ENCODE peak calls at places on chromosomes 7 and 10, in ten cellular contexts. One of them, this sample, is unnamed.

GRCh38 chr7:117951285-117951684 is 78.0 kb upstream of the CTTNBP2 start:
- ATAC-seq in gastroesophageal sphincter: no peak
- ATAC-seq in GM23338: no peak
- ATAC-seq in left cardiac atrium: no peak
- ATAC-seq in HepG2: no peak
- ATAC-seq in lower lobe of right lung: no peak
- ATAC-seq in naive thymus-derived CD8-positive, alpha-beta T cell: no peak
- ATAC-seq in CD4-positive, alpha-beta T cell: no peak
- ATAC-seq in activated CD8-positive, alpha-beta T cell treated with anti-CD3 and anti-CD28 coated beads for 36 hours: no peak
- ATAC-seq in WTC11: peak
- ATAC-seq in this sample: no peak

GRCh38 chr7:30082686-30083085 is 52.1 kb upstream of the MTURN start:
- ATAC-seq in WTC11: no peak
- ATAC-seq in lower lobe of right lung: no peak
- ATAC-seq in gastroesophageal sphincter: no peak
- ATAC-seq in GM23338: no peak
- ATAC-seq in HepG2: no peak
- ATAC-seq in naive thymus-derived CD8-positive, alpha-beta T cell: no peak
- ATAC-seq in CD4-positive, alpha-beta T cell: no peak
- ATAC-seq in activated CD8-positive, alpha-beta T cell treated with anti-CD3 and anti-CD28 coated beads for 36 hours: no peak
- ATAC-seq in left cardiac atrium: no peak
- ATAC-seq in this sample: no peak

GRCh38 chr10:95434583-95434982 is 126.6 kb downstream of the SORBS1 start:
- ATAC-seq in GM23338: no peak
- ATAC-seq in naive thymus-derived CD8-positive, alpha-beta T cell: no peak
- ATAC-seq in activated CD8-positive, alpha-beta T cell treated with anti-CD3 and anti-CD28 coated beads for 36 hours: no peak
- ATAC-seq in HepG2: no peak
- ATAC-seq in left cardiac atrium: no peak
- ATAC-seq in gastroesophageal sphincter: no peak
- ATAC-seq in CD4-positive, alpha-beta T cell: no peak
- ATAC-seq in lower lobe of right lung: no peak
- ATAC-seq in WTC11: no peak
- ATAC-seq in this sample: no peak

GRCh38 chr7:154566877-154567276 is 436.0 kb downstream of the PAXIP1 start:
- ATAC-seq in activated CD8-positive, alpha-beta T cell treated with anti-CD3 and anti-CD28 coated beads for 36 hours: no peak
- ATAC-seq in naive thymus-derived CD8-positive, alpha-beta T cell: no peak
- ATAC-seq in GM23338: no peak
- ATAC-seq in CD4-positive, alpha-beta T cell: no peak
- ATAC-seq in gastroesophageal sphincter: no peak
- ATAC-seq in left cardiac atrium: no peak
- ATAC-seq in WTC11: no peak
- ATAC-seq in HepG2: no peak
- ATAC-seq in lower lobe of right lung: no peak
- ATAC-seq in this sample: no peak

GRCh38 chr10:27719052-27719451 is 26.6 kb downstream of the MKX start:
- ATAC-seq in CD4-positive, alpha-beta T cell: no peak
- ATAC-seq in naive thymus-derived CD8-positive, alpha-beta T cell: no peak
- ATAC-seq in HepG2: no peak
- ATAC-seq in GM23338: no peak
- ATAC-seq in WTC11: no peak
- ATAC-seq in left cardiac atrium: no peak
- ATAC-seq in lower lobe of right lung: no peak
- ATAC-seq in activated CD8-positive, alpha-beta T cell treated with anti-CD3 and anti-CD28 coated beads for 36 hours: no peak
- ATAC-seq in gastroesophageal sphincter: no peak
- ATAC-seq in this sample: no peak

GRCh38 chr7:66016131-66016461 is 34.1 kb upstream of the GUSB start:
- ATAC-seq in CD4-positive, alpha-beta T cell: no peak
- ATAC-seq in activated CD8-positive, alpha-beta T cell treated with anti-CD3 and anti-CD28 coated beads for 36 hours: no peak
- ATAC-seq in GM23338: no peak
- ATAC-seq in WTC11: no peak
- ATAC-seq in naive thymus-derived CD8-positive, alpha-beta T cell: no peak
- ATAC-seq in gastroesophageal sphincter: no peak
- ATAC-seq in lower lobe of right lung: peak
- ATAC-seq in HepG2: no peak
- ATAC-seq in left cardiac atrium: no peak
- ATAC-seq in this sample: no peak

GRCh38 chr10:99450624-99451498 is 20.4 kb upstream of the GOT1 start:
- ATAC-seq in HepG2: peak
- ATAC-seq in WTC11: peak
- ATAC-seq in gastroesophageal sphincter: no peak
- ATAC-seq in activated CD8-positive, alpha-beta T cell treated with anti-CD3 and anti-CD28 coated beads for 36 hours: no peak
- ATAC-seq in GM23338: peak
- ATAC-seq in lower lobe of right lung: no peak
- ATAC-seq in left cardiac atrium: no peak
- ATAC-seq in naive thymus-derived CD8-positive, alpha-beta T cell: no peak
- ATAC-seq in CD4-positive, alpha-beta T cell: no peak
- ATAC-seq in this sample: no peak

GRCh38 chr10:21797984-21798765 is 205.4 kb downstream of the DNAJC1 start:
- ATAC-seq in GM23338: no peak
- ATAC-seq in WTC11: no peak
- ATAC-seq in left cardiac atrium: no peak
- ATAC-seq in HepG2: no peak
- ATAC-seq in gastroesophageal sphincter: no peak
- ATAC-seq in CD4-positive, alpha-beta T cell: peak
- ATAC-seq in naive thymus-derived CD8-positive, alpha-beta T cell: peak
- ATAC-seq in activated CD8-positive, alpha-beta T cell treated with anti-CD3 and anti-CD28 coated beads for 36 hours: peak
- ATAC-seq in lower lobe of right lung: no peak
- ATAC-seq in this sample: peak

GRCh38 chr10:121988361-121989324 is at the start of gene TACC2:
- ATAC-seq in HepG2: peak
- ATAC-seq in GM23338: no peak
- ATAC-seq in left cardiac atrium: peak
- ATAC-seq in WTC11: no peak
- ATAC-seq in naive thymus-derived CD8-positive, alpha-beta T cell: no peak
- ATAC-seq in gastroesophageal sphincter: no peak
- ATAC-seq in lower lobe of right lung: peak
- ATAC-seq in activated CD8-positive, alpha-beta T cell treated with anti-CD3 and anti-CD28 coated beads for 36 hours: no peak
- ATAC-seq in CD4-positive, alpha-beta T cell: no peak
- ATAC-seq in this sample: peak

GRCh38 chr7:107813524-107813923 is 10.5 kb upstream of the SLC26A3 start:
- ATAC-seq in CD4-positive, alpha-beta T cell: no peak
- ATAC-seq in lower lobe of right lung: no peak
- ATAC-seq in left cardiac atrium: no peak
- ATAC-seq in activated CD8-positive, alpha-beta T cell treated with anti-CD3 and anti-CD28 coated beads for 36 hours: peak
- ATAC-seq in HepG2: no peak
- ATAC-seq in GM23338: no peak
- ATAC-seq in WTC11: no peak
- ATAC-seq in naive thymus-derived CD8-positive, alpha-beta T cell: no peak
- ATAC-seq in gastroesophageal sphincter: no peak
- ATAC-seq in this sample: peak

GRCh38 chr10:88117869-88118632 is 254.6 kb downstream of the PTEN start:
- ATAC-seq in gastroesophageal sphincter: no peak
- ATAC-seq in left cardiac atrium: no peak
- ATAC-seq in WTC11: peak
- ATAC-seq in naive thymus-derived CD8-positive, alpha-beta T cell: no peak
- ATAC-seq in activated CD8-positive, alpha-beta T cell treated with anti-CD3 and anti-CD28 coated beads for 36 hours: no peak
- ATAC-seq in GM23338: peak
- ATAC-seq in HepG2: peak
- ATAC-seq in CD4-positive, alpha-beta T cell: no peak
- ATAC-seq in lower lobe of right lung: peak
- ATAC-seq in this sample: peak

GRCh38 chr7:108413782-108414492 is 42.3 kb downstream of the NRCAM start:
- ATAC-seq in naive thymus-derived CD8-positive, alpha-beta T cell: no peak
- ATAC-seq in left cardiac atrium: no peak
- ATAC-seq in activated CD8-positive, alpha-beta T cell treated with anti-CD3 and anti-CD28 coated beads for 36 hours: peak
- ATAC-seq in CD4-positive, alpha-beta T cell: no peak
- ATAC-seq in WTC11: peak
- ATAC-seq in HepG2: peak
- ATAC-seq in gastroesophageal sphincter: no peak
- ATAC-seq in lower lobe of right lung: no peak
- ATAC-seq in GM23338: peak
- ATAC-seq in this sample: peak

GRCh38 chr7:158015403-158016116 is 572.1 kb downstream of the PTPRN2 start:
- ATAC-seq in activated CD8-positive, alpha-beta T cell treated with anti-CD3 and anti-CD28 coated beads for 36 hours: no peak
- ATAC-seq in HepG2: peak
- ATAC-seq in naive thymus-derived CD8-positive, alpha-beta T cell: no peak
- ATAC-seq in left cardiac atrium: no peak
- ATAC-seq in lower lobe of right lung: peak
- ATAC-seq in GM23338: no peak
- ATAC-seq in gastroesophageal sphincter: no peak
- ATAC-seq in WTC11: no peak
- ATAC-seq in CD4-positive, alpha-beta T cell: no peak
- ATAC-seq in this sample: no peak

GRCh38 chr10:36224431-36224985 is 582.4 kb upstream of the FZD8 start:
- ATAC-seq in naive thymus-derived CD8-positive, alpha-beta T cell: no peak
- ATAC-seq in WTC11: no peak
- ATAC-seq in CD4-positive, alpha-beta T cell: no peak
- ATAC-seq in HepG2: no peak
- ATAC-seq in gastroesophageal sphincter: no peak
- ATAC-seq in left cardiac atrium: no peak
- ATAC-seq in lower lobe of right lung: no peak
- ATAC-seq in GM23338: no peak
- ATAC-seq in activated CD8-positive, alpha-beta T cell treated with anti-CD3 and anti-CD28 coated beads for 36 hours: no peak
- ATAC-seq in this sample: no peak

GRCh38 chr7:93373537-93373936 is 141.4 kb downstream of the VPS50 start:
- ATAC-seq in lower lobe of right lung: no peak
- ATAC-seq in gastroesophageal sphincter: no peak
- ATAC-seq in activated CD8-positive, alpha-beta T cell treated with anti-CD3 and anti-CD28 coated beads for 36 hours: no peak
- ATAC-seq in HepG2: no peak
- ATAC-seq in WTC11: no peak
- ATAC-seq in naive thymus-derived CD8-positive, alpha-beta T cell: no peak
- ATAC-seq in left cardiac atrium: no peak
- ATAC-seq in CD4-positive, alpha-beta T cell: no peak
- ATAC-seq in GM23338: no peak
- ATAC-seq in this sample: no peak

GRCh38 chr7:51046482-51046881 is 263.8 kb upstream of the GRB10 start:
- ATAC-seq in HepG2: no peak
- ATAC-seq in naive thymus-derived CD8-positive, alpha-beta T cell: no peak
- ATAC-seq in CD4-positive, alpha-beta T cell: no peak
- ATAC-seq in GM23338: no peak
- ATAC-seq in WTC11: no peak
- ATAC-seq in gastroesophageal sphincter: no peak
- ATAC-seq in lower lobe of right lung: no peak
- ATAC-seq in left cardiac atrium: no peak
- ATAC-seq in activated CD8-positive, alpha-beta T cell treated with anti-CD3 and anti-CD28 coated beads for 36 hours: no peak
- ATAC-seq in this sample: no peak

GRCh38 chr7:123242467-123243097 is 42.8 kb upstream of the SLC13A1 start:
- ATAC-seq in CD4-positive, alpha-beta T cell: no peak
- ATAC-seq in gastroesophageal sphincter: no peak
- ATAC-seq in naive thymus-derived CD8-positive, alpha-beta T cell: no peak
- ATAC-seq in HepG2: no peak
- ATAC-seq in left cardiac atrium: no peak
- ATAC-seq in GM23338: no peak
- ATAC-seq in WTC11: no peak
- ATAC-seq in lower lobe of right lung: no peak
- ATAC-seq in activated CD8-positive, alpha-beta T cell treated with anti-CD3 and anti-CD28 coated beads for 36 hours: no peak
- ATAC-seq in this sample: no peak

GRCh38 chr10:43341450-43341849 is 30.0 kb upstream of the FXYD4 start:
- ATAC-seq in WTC11: no peak
- ATAC-seq in left cardiac atrium: no peak
- ATAC-seq in CD4-positive, alpha-beta T cell: no peak
- ATAC-seq in lower lobe of right lung: no peak
- ATAC-seq in HepG2: no peak
- ATAC-seq in naive thymus-derived CD8-positive, alpha-beta T cell: no peak
- ATAC-seq in gastroesophageal sphincter: no peak
- ATAC-seq in activated CD8-positive, alpha-beta T cell treated with anti-CD3 and anti-CD28 coated beads for 36 hours: no peak
- ATAC-seq in GM23338: no peak
- ATAC-seq in this sample: no peak